ENCODE peak calls at places on chromosome 2, in eight cellular contexts. S is GM23338, D is mesothelial cell of epicardium, Y is gastrocnemius medialis, L is MCF 10A, N is dorsolateral prefrontal cortex, X is cardiac muscle cell, E is neural crest cell. P is an unnamed sample.

GRCh38 chr2:172457606-172458005 is 30.2 kb downstream of the ITGA6 start:
- DNase-seq in S (no peak), D (no peak), Y (no peak), L (no peak), N (no peak), X (no peak), E (no peak), P (no peak)

GRCh38 chr2:190835303-190835930 is 45.2 kb upstream of the GLS start:
- DNase-seq in S (no peak), D (no peak), Y (peak), L (peak), N (no peak), X (peak), E (no peak), P (peak)

GRCh38 chr2:237643066-237643465 is 15.7 kb downstream of the LRRFIP1 start:
- DNase-seq in S (no peak), D (no peak), Y (no peak), L (no peak), N (no peak), X (no peak), E (no peak), P (no peak)

GRCh38 chr2:230908595-230909191 is 16.3 kb downstream of the GPR55 start:
- DNase-seq in S (no peak), D (no peak), Y (peak), L (peak), N (peak), X (peak), E (no peak), P (no peak)

GRCh38 chr2:191257934-191258333 is 12.7 kb downstream of the MYO1B start:
- DNase-seq in S (no peak), D (no peak), Y (no peak), L (no peak), N (no peak), X (no peak), E (no peak), P (no peak)

GRCh38 chr2:108417254-108417653 is 31.8 kb upstream of the GCC2 start:
- DNase-seq in S (peak), D (no peak), Y (no peak), L (peak), N (no peak), X (no peak), E (no peak), P (no peak)

GRCh38 chr2:5696741-5697521 is 4.7 kb downstream of the SOX11 start:
- DNase-seq in S (peak), D (peak), Y (no peak), L (no peak), N (no peak), X (peak), E (peak), P (peak)

GRCh38 chr2:24913896-24914295 is 6.1 kb downstream of the ADCY3 start:
- DNase-seq in S (peak), D (no peak), Y (no peak), L (no peak), N (no peak), X (no peak), E (no peak), P (no peak)

GRCh38 chr2:39068290-39068689 is 52.6 kb downstream of the SOS1 start:
- DNase-seq in S (no peak), D (no peak), Y (no peak), L (peak), N (no peak), X (no peak), E (no peak), P (no peak)

GRCh38 chr2:39065616-39066015 is 55.2 kb downstream of the SOS1 start:
- DNase-seq in S (no peak), D (no peak), Y (no peak), L (no peak), N (no peak), X (no peak), E (no peak), P (no peak)

GRCh38 chr2:39069890-39070289 is 51.0 kb downstream of the SOS1 start:
- DNase-seq in S (no peak), D (no peak), Y (no peak), L (no peak), N (no peak), X (no peak), E (no peak), P (no peak)

GRCh38 chr2:39068757-39069515 is 51.9 kb downstream of the SOS1 start:
- DNase-seq in S (no peak), D (no peak), Y (no peak), L (peak), N (no peak), X (peak), E (no peak), P (no peak)
- TF ChIP-seq CTCF in S (no peak), D (no peak), Y (no peak), L (no peak), N (no peak), X (peak), E (peak), P (no peak)

DNA sequence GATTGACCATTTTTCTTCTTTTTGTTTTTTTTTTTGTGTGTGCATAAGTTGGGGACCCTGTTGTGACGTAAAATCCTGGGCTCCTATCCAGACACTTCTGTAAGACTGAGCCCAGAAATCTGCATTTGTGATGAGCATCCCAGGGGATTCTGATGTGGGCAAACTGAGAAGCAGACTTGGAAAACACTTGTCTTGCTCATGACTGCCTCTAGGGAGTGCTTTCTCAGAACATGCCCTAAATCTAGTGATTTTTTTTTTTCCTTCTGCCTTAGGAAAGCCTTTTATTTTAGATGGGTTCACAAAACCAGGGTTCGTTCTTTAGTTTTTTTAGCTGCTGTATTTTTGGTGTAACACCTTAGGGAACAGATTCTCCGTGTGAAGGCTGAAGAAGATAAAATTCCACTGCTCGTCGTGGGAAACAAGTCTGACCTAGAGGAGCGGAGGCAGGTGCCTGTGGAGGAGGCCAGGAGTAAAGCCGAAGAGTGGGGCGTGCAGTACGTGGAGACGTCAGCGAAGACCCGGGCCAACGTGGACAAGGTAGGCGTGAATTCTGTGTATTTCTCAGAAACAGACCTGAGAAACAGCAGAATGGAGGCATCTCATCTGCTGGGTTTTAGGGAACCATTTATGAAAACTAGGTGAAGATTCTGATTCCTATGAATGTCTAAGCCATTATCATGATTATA is 36.7 kb downstream of the RALB start:
- DNase-seq in S (peak), D (no peak), Y (no peak), L (no peak), N (no peak), X (peak), E (no peak), P (no peak)
- TF ChIP-seq CTCF in S (peak), D (no peak), Y (no peak), L (no peak), N (no peak), X (peak), E (peak), P (no peak)

GRCh38 chr2:127703282-127703681 is 2.0 kb downstream of the SFT2D3 start:
- DNase-seq in S (no peak), D (no peak), Y (no peak), L (no peak), N (no peak), X (no peak), E (no peak), P (no peak)

GRCh38 chr2:127700527-127701192 is 637 bp upstream of the SFT2D3 start:
- DNase-seq in S (peak), D (no peak), Y (peak), L (peak), N (peak), X (no peak), E (no peak), P (peak)

GRCh38 chr2:127701193-127701650 is at the start of gene SFT2D3:
- DNase-seq in S (peak), D (peak), Y (peak), L (peak), N (peak), X (peak), E (peak), P (peak)

GRCh38 chr2:127702395-127703009 is 1.2 kb downstream of the SFT2D3 start:
- DNase-seq in S (no peak), D (no peak), Y (no peak), L (no peak), N (no peak), X (no peak), E (no peak), P (no peak)

GRCh38 chr2:127701651-127702394 is 526 bp downstream of the SFT2D3 start:
- DNase-seq in S (peak), D (peak), Y (peak), L (peak), N (peak), X (peak), E (peak), P (peak)
- TF ChIP-seq CTCF in S (no peak), D (no peak), Y (peak), L (no peak), N (no peak), X (peak), E (peak), P (peak)

DNA sequence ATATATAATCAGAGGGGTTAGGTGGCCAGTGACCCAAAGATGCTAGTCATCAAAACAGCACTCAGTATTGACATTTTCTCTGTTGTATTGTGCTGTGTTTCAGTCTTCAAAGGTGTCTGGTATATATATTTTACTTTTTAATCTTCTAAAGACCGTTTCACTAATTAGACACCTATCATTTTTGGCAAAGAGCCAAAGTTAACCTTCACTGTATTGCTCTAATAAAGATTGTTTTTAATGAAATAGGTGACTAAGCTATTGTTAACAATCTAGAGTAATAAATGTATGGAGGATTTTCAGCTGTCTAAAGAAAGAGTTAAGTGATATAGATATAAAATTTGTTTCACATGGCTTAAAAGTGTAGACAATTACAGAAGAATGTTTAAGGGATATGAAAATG is 264.0 kb downstream of the CNTNAP5 start:
- DNase-seq in S (no peak), D (no peak), Y (no peak), L (no peak), N (no peak), X (no peak), E (no peak), P (no peak)
- TF ChIP-seq CTCF in S (no peak), D (no peak), Y (no peak), L (no peak), N (no peak), X (no peak), E (no peak), P (no peak)

DNA sequence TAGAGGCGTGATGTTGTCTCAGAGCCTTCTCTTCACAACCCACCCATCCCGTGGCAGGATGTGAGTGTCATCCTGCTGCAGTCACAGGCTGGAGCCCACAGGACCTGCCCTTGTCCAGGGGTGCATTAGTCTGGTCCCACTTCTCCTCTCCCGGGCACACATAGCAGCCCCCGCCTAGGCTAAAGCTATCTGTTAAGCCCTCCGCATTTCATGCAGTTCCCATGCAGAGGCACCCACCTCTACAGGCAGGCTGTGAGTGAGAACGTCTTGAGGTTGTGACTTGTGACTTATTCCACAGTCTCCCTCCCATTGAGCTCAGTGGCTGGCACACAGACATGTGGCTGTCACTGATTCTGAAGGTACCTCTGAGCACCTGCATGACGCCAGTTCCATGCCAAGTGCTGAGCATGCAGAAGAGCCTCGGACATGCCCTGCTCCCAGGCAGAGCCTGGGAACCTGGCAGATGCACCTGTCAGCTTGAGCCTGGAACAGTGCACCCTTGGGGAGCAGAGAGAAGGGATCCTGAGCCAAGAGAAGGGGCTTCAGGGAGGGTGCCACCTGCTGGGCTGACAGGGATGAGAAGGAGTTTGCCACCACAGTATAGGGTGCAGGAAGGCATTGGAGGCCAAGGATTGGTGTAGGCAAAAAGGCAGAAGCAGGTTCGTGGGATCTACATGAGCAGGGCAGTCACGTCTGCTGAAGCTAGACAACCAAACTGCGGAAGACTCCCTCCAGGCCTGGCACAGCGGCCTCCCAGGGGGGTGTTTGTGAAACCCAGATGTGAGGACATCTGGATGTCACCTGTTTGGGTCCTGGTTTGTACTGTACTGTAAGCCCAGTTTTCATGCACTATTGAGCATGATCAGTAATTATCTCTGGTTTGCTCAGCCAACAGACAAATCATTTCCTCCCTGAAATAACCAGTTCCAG is 213.6 kb downstream of the GLI2 start:
- DNase-seq in S (peak), D (no peak), Y (no peak), L (peak), N (no peak), X (peak), E (no peak), P (no peak)
- TF ChIP-seq CTCF in S (peak), D (no peak), Y (peak), L (peak), N (no peak), X (peak), E (peak), P (no peak)

DNA sequence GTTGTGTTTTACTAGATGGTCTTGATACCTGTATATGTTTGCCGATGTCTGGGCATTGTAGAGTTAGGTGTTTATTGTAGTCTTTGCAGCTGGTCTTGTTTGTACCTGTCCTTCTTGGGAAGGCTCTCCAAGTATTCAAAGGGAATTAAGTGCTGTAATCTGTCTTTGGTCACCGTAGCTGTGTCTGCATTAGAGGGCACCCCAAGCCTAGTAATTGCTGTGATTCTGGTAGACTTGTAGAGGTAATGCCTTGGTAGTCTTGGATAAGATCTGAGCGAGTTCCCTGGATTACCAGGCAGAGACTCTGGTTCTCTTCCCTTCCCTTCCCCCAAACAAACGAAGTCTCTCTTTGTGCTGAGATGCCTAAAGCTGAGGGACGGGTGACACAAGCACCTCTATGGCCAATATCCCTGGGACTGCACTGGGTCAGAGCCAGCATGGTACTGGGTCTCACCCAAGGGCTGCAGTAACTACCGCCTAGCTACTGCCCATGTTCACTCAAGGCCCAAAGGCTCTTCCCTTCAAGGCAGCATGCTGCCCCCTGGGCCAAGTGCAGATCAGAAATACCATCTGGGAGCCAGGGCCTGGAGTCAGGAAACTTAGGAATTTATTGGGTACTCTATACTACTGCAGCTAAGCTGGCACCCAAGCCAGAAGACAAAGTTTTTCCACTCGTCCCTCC is 27.1 kb downstream of the STPG4 start:
- DNase-seq in S (peak), D (no peak), Y (no peak), L (no peak), N (no peak), X (no peak), E (no peak), P (no peak)
- TF ChIP-seq CTCF in S (no peak), D (no peak), Y (no peak), L (no peak), N (no peak), X (no peak), E (no peak), P (no peak)

DNA sequence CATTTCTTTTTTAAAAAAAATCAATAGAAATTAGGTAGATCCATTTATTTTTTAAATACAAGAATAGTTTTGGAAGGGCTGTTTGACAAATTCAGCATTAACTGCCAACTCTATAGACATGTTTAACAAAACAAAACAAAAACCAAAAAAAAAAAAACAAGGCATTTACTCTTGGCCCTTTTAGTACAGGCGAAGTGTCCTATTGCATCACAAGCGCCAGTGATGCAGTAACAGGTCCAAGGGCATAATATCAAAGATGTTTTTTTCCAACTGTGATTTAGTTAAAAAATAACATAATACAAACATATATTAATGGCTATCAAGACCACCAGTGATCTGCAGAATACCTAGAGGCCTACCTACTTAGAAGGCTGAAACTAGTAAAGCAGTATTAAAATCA is 55.3 kb downstream of the XDH start:
- DNase-seq in S (no peak), D (no peak), Y (no peak), L (no peak), N (no peak), X (no peak), E (no peak), P (no peak)
- TF ChIP-seq CTCF in S (no peak), D (no peak), Y (no peak), L (no peak), N (no peak), X (no peak), E (no peak), P (no peak)

GRCh38 chr2:103167599-103167998 is 405.8 kb downstream of the TMEM182 start:
- DNase-seq in S (no peak), D (no peak), Y (no peak), L (no peak), N (no peak), X (no peak), E (no peak), P (no peak)

GRCh38 chr2:103169856-103170255 is 408.0 kb downstream of the TMEM182 start:
- DNase-seq in S (no peak), D (no peak), Y (no peak), L (no peak), N (no peak), X (no peak), E (no peak), P (no peak)

GRCh38 chr2:103165836-103166235 is 404.0 kb downstream of the TMEM182 start:
- DNase-seq in S (no peak), D (no peak), Y (no peak), L (no peak), N (no peak), X (no peak), E (no peak), P (no peak)

GRCh38 chr2:103161456-103162289 is 399.8 kb downstream of the TMEM182 start:
- DNase-seq in S (peak), D (no peak), Y (no peak), L (peak), N (no peak), X (peak), E (peak), P (peak)

GRCh38 chr2:103166406-103167324 is 404.8 kb downstream of the TMEM182 start:
- DNase-seq in S (no peak), D (no peak), Y (no peak), L (no peak), N (no peak), X (no peak), E (no peak), P (no peak)
- TF ChIP-seq CTCF in S (no peak), D (no peak), Y (no peak), L (no peak), N (no peak), X (no peak), E (no peak), P (no peak)

DNA sequence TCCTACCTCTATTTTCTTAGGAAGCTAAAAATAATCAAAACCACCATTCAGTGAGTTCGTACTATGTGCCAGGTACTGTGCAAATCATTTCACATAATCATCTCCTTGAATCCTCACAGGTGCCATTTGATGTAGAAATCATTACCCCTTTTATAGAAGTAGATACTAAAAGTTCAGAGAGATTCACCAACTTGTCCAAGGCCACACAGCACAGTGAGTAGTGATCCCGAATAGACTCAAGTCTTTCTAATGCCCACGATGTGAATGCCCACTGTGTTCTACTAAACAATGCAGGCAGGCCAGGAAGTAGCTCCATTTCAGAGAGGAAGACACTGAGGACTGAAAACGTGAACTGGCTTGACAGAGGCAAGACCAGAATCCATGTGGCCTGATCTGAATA is 68.8 kb downstream of the ANTXR1 start:
- DNase-seq in S (no peak), D (no peak), Y (no peak), L (no peak), N (no peak), X (no peak), E (no peak), P (no peak)
- TF ChIP-seq CTCF in S (no peak), D (no peak), Y (no peak), L (no peak), N (no peak), X (no peak), E (no peak), P (no peak)

GRCh38 chr2:223829128-223829527 is 8.3 kb downstream of the AP1S3 start:
- DNase-seq in S (no peak), D (no peak), Y (no peak), L (no peak), N (no peak), X (no peak), E (no peak), P (no peak)
- TF ChIP-seq CTCF in S (no peak), D (no peak), Y (no peak), L (no peak), N (no peak), X (no peak), E (no peak), P (no peak)